ENCODE peak calls at places on chromosomes 2 and 18, in ten cellular contexts. One of them, this sample, is unnamed.

GRCh38 chr18:12059334-12060181 is 34.1 kb upstream of the ANKRD62 start:
- DNase-seq in activated CD8-positive, alpha-beta T cell treated with anti-CD3 and anti-CD28 coated beads for 36 hours: no peak
- DNase-seq in substantia nigra: no peak
- DNase-seq in NCI-H69: no peak
- DNase-seq in sciatic nerve: no peak
- DNase-seq in mesenchymal stem cell: no peak
- DNase-seq in activated effector memory CD4-positive, alpha-beta T cell treated with Interleukin-2 at 50 U/mL for 16 hours: no peak
- DNase-seq in activated CD8-positive, alpha-beta memory T cell treated with anti-CD3 and anti-CD28 coated beads, Interleukin-2, amount 50 U/mL, for 48 hours: no peak
- DNase-seq in ACHN: no peak
- DNase-seq in stimulated activated naive CD4-positive, alpha-beta T cell: no peak
- DNase-seq in this sample: no peak

GRCh38 chr2:174778479-174778962 is 14.2 kb upstream of the CHRNA1 start:
- DNase-seq in mesenchymal stem cell: peak
- DNase-seq in NCI-H69: no peak
- DNase-seq in ACHN: no peak
- DNase-seq in activated CD8-positive, alpha-beta T cell treated with anti-CD3 and anti-CD28 coated beads for 36 hours: peak
- DNase-seq in stimulated activated naive CD4-positive, alpha-beta T cell: peak
- DNase-seq in activated effector memory CD4-positive, alpha-beta T cell treated with Interleukin-2 at 50 U/mL for 16 hours: peak
- DNase-seq in sciatic nerve: no peak
- DNase-seq in activated CD8-positive, alpha-beta memory T cell treated with anti-CD3 and anti-CD28 coated beads, Interleukin-2, amount 50 U/mL, for 48 hours: peak
- DNase-seq in substantia nigra: no peak
- DNase-seq in this sample: no peak

GRCh38 chr18:808502-808901 is 3.5 kb downstream of the YES1 start:
- DNase-seq in stimulated activated naive CD4-positive, alpha-beta T cell: no peak
- DNase-seq in activated effector memory CD4-positive, alpha-beta T cell treated with Interleukin-2 at 50 U/mL for 16 hours: no peak
- DNase-seq in substantia nigra: no peak
- DNase-seq in activated CD8-positive, alpha-beta T cell treated with anti-CD3 and anti-CD28 coated beads for 36 hours: no peak
- DNase-seq in mesenchymal stem cell: no peak
- DNase-seq in NCI-H69: no peak
- DNase-seq in sciatic nerve: no peak
- DNase-seq in ACHN: no peak
- DNase-seq in activated CD8-positive, alpha-beta memory T cell treated with anti-CD3 and anti-CD28 coated beads, Interleukin-2, amount 50 U/mL, for 48 hours: no peak
- DNase-seq in this sample: no peak

GRCh38 chr18:8806798-8807501 is 101.6 kb downstream of the MTCL1 start:
- DNase-seq in ACHN: no peak
- DNase-seq in substantia nigra: no peak
- DNase-seq in NCI-H69: no peak
- DNase-seq in activated CD8-positive, alpha-beta T cell treated with anti-CD3 and anti-CD28 coated beads for 36 hours: no peak
- DNase-seq in mesenchymal stem cell: no peak
- DNase-seq in sciatic nerve: no peak
- DNase-seq in activated CD8-positive, alpha-beta memory T cell treated with anti-CD3 and anti-CD28 coated beads, Interleukin-2, amount 50 U/mL, for 48 hours: no peak
- DNase-seq in stimulated activated naive CD4-positive, alpha-beta T cell: no peak
- DNase-seq in activated effector memory CD4-positive, alpha-beta T cell treated with Interleukin-2 at 50 U/mL for 16 hours: no peak
- DNase-seq in this sample: no peak

GRCh38 chr2:8803658-8804379 is 33.6 kb downstream of the KIDINS220 start:
- DNase-seq in NCI-H69: peak
- DNase-seq in mesenchymal stem cell: peak
- DNase-seq in activated effector memory CD4-positive, alpha-beta T cell treated with Interleukin-2 at 50 U/mL for 16 hours: no peak
- DNase-seq in substantia nigra: no peak
- DNase-seq in sciatic nerve: no peak
- DNase-seq in stimulated activated naive CD4-positive, alpha-beta T cell: no peak
- DNase-seq in activated CD8-positive, alpha-beta T cell treated with anti-CD3 and anti-CD28 coated beads for 36 hours: peak
- DNase-seq in activated CD8-positive, alpha-beta memory T cell treated with anti-CD3 and anti-CD28 coated beads, Interleukin-2, amount 50 U/mL, for 48 hours: peak
- DNase-seq in ACHN: peak
- DNase-seq in this sample: no peak

GRCh38 chr2:53508667-53509066 is 258.9 kb upstream of the CHAC2 start:
- DNase-seq in ACHN: no peak
- DNase-seq in NCI-H69: peak
- DNase-seq in activated CD8-positive, alpha-beta memory T cell treated with anti-CD3 and anti-CD28 coated beads, Interleukin-2, amount 50 U/mL, for 48 hours: no peak
- DNase-seq in activated effector memory CD4-positive, alpha-beta T cell treated with Interleukin-2 at 50 U/mL for 16 hours: no peak
- DNase-seq in substantia nigra: no peak
- DNase-seq in mesenchymal stem cell: no peak
- DNase-seq in stimulated activated naive CD4-positive, alpha-beta T cell: no peak
- DNase-seq in sciatic nerve: no peak
- DNase-seq in activated CD8-positive, alpha-beta T cell treated with anti-CD3 and anti-CD28 coated beads for 36 hours: no peak
- DNase-seq in this sample: no peak

GRCh38 chr18:50917021-50917420 is 38.1 kb downstream of the ME2 start:
- DNase-seq in sciatic nerve: no peak
- DNase-seq in activated CD8-positive, alpha-beta T cell treated with anti-CD3 and anti-CD28 coated beads for 36 hours: no peak
- DNase-seq in mesenchymal stem cell: no peak
- DNase-seq in stimulated activated naive CD4-positive, alpha-beta T cell: no peak
- DNase-seq in activated effector memory CD4-positive, alpha-beta T cell treated with Interleukin-2 at 50 U/mL for 16 hours: no peak
- DNase-seq in ACHN: no peak
- DNase-seq in substantia nigra: no peak
- DNase-seq in activated CD8-positive, alpha-beta memory T cell treated with anti-CD3 and anti-CD28 coated beads, Interleukin-2, amount 50 U/mL, for 48 hours: no peak
- DNase-seq in NCI-H69: no peak
- DNase-seq in this sample: no peak

GRCh38 chr2:239518286-239519080 is 117.7 kb upstream of the HDAC4 start:
- DNase-seq in sciatic nerve: no peak
- DNase-seq in substantia nigra: no peak
- DNase-seq in activated CD8-positive, alpha-beta T cell treated with anti-CD3 and anti-CD28 coated beads for 36 hours: no peak
- DNase-seq in stimulated activated naive CD4-positive, alpha-beta T cell: no peak
- DNase-seq in ACHN: no peak
- DNase-seq in activated CD8-positive, alpha-beta memory T cell treated with anti-CD3 and anti-CD28 coated beads, Interleukin-2, amount 50 U/mL, for 48 hours: no peak
- DNase-seq in activated effector memory CD4-positive, alpha-beta T cell treated with Interleukin-2 at 50 U/mL for 16 hours: no peak
- DNase-seq in NCI-H69: no peak
- DNase-seq in mesenchymal stem cell: no peak
- DNase-seq in this sample: no peak

GRCh38 chr18:12750076-12750707 is 47.4 kb downstream of the PSMG2 start:
- DNase-seq in sciatic nerve: peak
- DNase-seq in activated effector memory CD4-positive, alpha-beta T cell treated with Interleukin-2 at 50 U/mL for 16 hours: no peak
- DNase-seq in mesenchymal stem cell: no peak
- DNase-seq in substantia nigra: no peak
- DNase-seq in stimulated activated naive CD4-positive, alpha-beta T cell: peak
- DNase-seq in NCI-H69: no peak
- DNase-seq in activated CD8-positive, alpha-beta memory T cell treated with anti-CD3 and anti-CD28 coated beads, Interleukin-2, amount 50 U/mL, for 48 hours: no peak
- DNase-seq in activated CD8-positive, alpha-beta T cell treated with anti-CD3 and anti-CD28 coated beads for 36 hours: peak
- DNase-seq in ACHN: no peak
- DNase-seq in this sample: no peak

GRCh38 chr2:117832905-117833613 is 18.6 kb downstream of the DDX18 start:
- DNase-seq in stimulated activated naive CD4-positive, alpha-beta T cell: no peak
- DNase-seq in activated CD8-positive, alpha-beta T cell treated with anti-CD3 and anti-CD28 coated beads for 36 hours: peak
- DNase-seq in sciatic nerve: no peak
- DNase-seq in mesenchymal stem cell: peak
- DNase-seq in activated effector memory CD4-positive, alpha-beta T cell treated with Interleukin-2 at 50 U/mL for 16 hours: no peak
- DNase-seq in substantia nigra: no peak
- DNase-seq in NCI-H69: no peak
- DNase-seq in ACHN: peak
- DNase-seq in activated CD8-positive, alpha-beta memory T cell treated with anti-CD3 and anti-CD28 coated beads, Interleukin-2, amount 50 U/mL, for 48 hours: no peak
- DNase-seq in this sample: no peak

GRCh38 chr2:179222076-179222475 is 42.6 kb downstream of the SESTD1 start:
- DNase-seq in sciatic nerve: no peak
- DNase-seq in mesenchymal stem cell: no peak
- DNase-seq in substantia nigra: no peak
- DNase-seq in activated CD8-positive, alpha-beta memory T cell treated with anti-CD3 and anti-CD28 coated beads, Interleukin-2, amount 50 U/mL, for 48 hours: no peak
- DNase-seq in activated CD8-positive, alpha-beta T cell treated with anti-CD3 and anti-CD28 coated beads for 36 hours: no peak
- DNase-seq in stimulated activated naive CD4-positive, alpha-beta T cell: no peak
- DNase-seq in ACHN: no peak
- DNase-seq in NCI-H69: no peak
- DNase-seq in activated effector memory CD4-positive, alpha-beta T cell treated with Interleukin-2 at 50 U/mL for 16 hours: no peak
- DNase-seq in this sample: no peak

GRCh38 chr2:148528356-148529064 is 116.0 kb upstream of the EPC2 start:
- DNase-seq in sciatic nerve: no peak
- DNase-seq in activated CD8-positive, alpha-beta T cell treated with anti-CD3 and anti-CD28 coated beads for 36 hours: no peak
- DNase-seq in stimulated activated naive CD4-positive, alpha-beta T cell: peak
- DNase-seq in NCI-H69: no peak
- DNase-seq in mesenchymal stem cell: no peak
- DNase-seq in activated effector memory CD4-positive, alpha-beta T cell treated with Interleukin-2 at 50 U/mL for 16 hours: no peak
- DNase-seq in activated CD8-positive, alpha-beta memory T cell treated with anti-CD3 and anti-CD28 coated beads, Interleukin-2, amount 50 U/mL, for 48 hours: no peak
- DNase-seq in substantia nigra: no peak
- DNase-seq in ACHN: no peak
- DNase-seq in this sample: no peak

GRCh38 chr2:150607471-150607870 is 120.0 kb upstream of the RND3 start:
- DNase-seq in activated CD8-positive, alpha-beta memory T cell treated with anti-CD3 and anti-CD28 coated beads, Interleukin-2, amount 50 U/mL, for 48 hours: no peak
- DNase-seq in activated effector memory CD4-positive, alpha-beta T cell treated with Interleukin-2 at 50 U/mL for 16 hours: no peak
- DNase-seq in NCI-H69: no peak
- DNase-seq in sciatic nerve: no peak
- DNase-seq in ACHN: no peak
- DNase-seq in substantia nigra: no peak
- DNase-seq in mesenchymal stem cell: peak
- DNase-seq in activated CD8-positive, alpha-beta T cell treated with anti-CD3 and anti-CD28 coated beads for 36 hours: no peak
- DNase-seq in stimulated activated naive CD4-positive, alpha-beta T cell: no peak
- DNase-seq in this sample: no peak

GRCh38 chr18:22169011-22169888 is at the start of gene GATA6:
- DNase-seq in stimulated activated naive CD4-positive, alpha-beta T cell: no peak
- DNase-seq in sciatic nerve: peak
- DNase-seq in ACHN: peak
- DNase-seq in activated CD8-positive, alpha-beta T cell treated with anti-CD3 and anti-CD28 coated beads for 36 hours: peak
- DNase-seq in NCI-H69: peak
- DNase-seq in activated effector memory CD4-positive, alpha-beta T cell treated with Interleukin-2 at 50 U/mL for 16 hours: no peak
- DNase-seq in mesenchymal stem cell: peak
- DNase-seq in substantia nigra: no peak
- DNase-seq in activated CD8-positive, alpha-beta memory T cell treated with anti-CD3 and anti-CD28 coated beads, Interleukin-2, amount 50 U/mL, for 48 hours: peak
- DNase-seq in this sample: no peak

GRCh38 chr2:190999949-191000665 is 13.9 kb downstream of the STAT1 start:
- DNase-seq in stimulated activated naive CD4-positive, alpha-beta T cell: no peak
- DNase-seq in substantia nigra: no peak
- DNase-seq in activated effector memory CD4-positive, alpha-beta T cell treated with Interleukin-2 at 50 U/mL for 16 hours: no peak
- DNase-seq in NCI-H69: no peak
- DNase-seq in activated CD8-positive, alpha-beta T cell treated with anti-CD3 and anti-CD28 coated beads for 36 hours: no peak
- DNase-seq in ACHN: no peak
- DNase-seq in sciatic nerve: no peak
- DNase-seq in activated CD8-positive, alpha-beta memory T cell treated with anti-CD3 and anti-CD28 coated beads, Interleukin-2, amount 50 U/mL, for 48 hours: no peak
- DNase-seq in mesenchymal stem cell: no peak
- DNase-seq in this sample: no peak

GRCh38 chr2:160156084-160156483 is 44.0 kb downstream of the ITGB6 start:
- DNase-seq in substantia nigra: no peak
- DNase-seq in sciatic nerve: no peak
- DNase-seq in mesenchymal stem cell: no peak
- DNase-seq in ACHN: no peak
- DNase-seq in NCI-H69: no peak
- DNase-seq in activated CD8-positive, alpha-beta memory T cell treated with anti-CD3 and anti-CD28 coated beads, Interleukin-2, amount 50 U/mL, for 48 hours: no peak
- DNase-seq in stimulated activated naive CD4-positive, alpha-beta T cell: no peak
- DNase-seq in activated effector memory CD4-positive, alpha-beta T cell treated with Interleukin-2 at 50 U/mL for 16 hours: no peak
- DNase-seq in activated CD8-positive, alpha-beta T cell treated with anti-CD3 and anti-CD28 coated beads for 36 hours: no peak
- DNase-seq in this sample: no peak

GRCh38 chr2:64478502-64479230 is 24.7 kb downstream of the LGALSL start:
- DNase-seq in activated effector memory CD4-positive, alpha-beta T cell treated with Interleukin-2 at 50 U/mL for 16 hours: no peak
- DNase-seq in ACHN: no peak
- DNase-seq in sciatic nerve: no peak
- DNase-seq in stimulated activated naive CD4-positive, alpha-beta T cell: no peak
- DNase-seq in NCI-H69: peak
- DNase-seq in activated CD8-positive, alpha-beta memory T cell treated with anti-CD3 and anti-CD28 coated beads, Interleukin-2, amount 50 U/mL, for 48 hours: no peak
- DNase-seq in activated CD8-positive, alpha-beta T cell treated with anti-CD3 and anti-CD28 coated beads for 36 hours: peak
- DNase-seq in substantia nigra: no peak
- DNase-seq in mesenchymal stem cell: no peak
- DNase-seq in this sample: no peak

GRCh38 chr2:30245364-30245763 is 14.0 kb downstream of the LBH start:
- DNase-seq in sciatic nerve: no peak
- DNase-seq in activated effector memory CD4-positive, alpha-beta T cell treated with Interleukin-2 at 50 U/mL for 16 hours: no peak
- DNase-seq in ACHN: no peak
- DNase-seq in NCI-H69: no peak
- DNase-seq in activated CD8-positive, alpha-beta memory T cell treated with anti-CD3 and anti-CD28 coated beads, Interleukin-2, amount 50 U/mL, for 48 hours: no peak
- DNase-seq in substantia nigra: no peak
- DNase-seq in activated CD8-positive, alpha-beta T cell treated with anti-CD3 and anti-CD28 coated beads for 36 hours: no peak
- DNase-seq in mesenchymal stem cell: no peak
- DNase-seq in stimulated activated naive CD4-positive, alpha-beta T cell: no peak
- DNase-seq in this sample: no peak

GRCh38 chr2:222309361-222309760 is 10.6 kb upstream of the PAX3 start:
- DNase-seq in substantia nigra: no peak
- DNase-seq in ACHN: no peak
- DNase-seq in activated CD8-positive, alpha-beta memory T cell treated with anti-CD3 and anti-CD28 coated beads, Interleukin-2, amount 50 U/mL, for 48 hours: no peak
- DNase-seq in NCI-H69: no peak
- DNase-seq in mesenchymal stem cell: no peak
- DNase-seq in activated CD8-positive, alpha-beta T cell treated with anti-CD3 and anti-CD28 coated beads for 36 hours: no peak
- DNase-seq in activated effector memory CD4-positive, alpha-beta T cell treated with Interleukin-2 at 50 U/mL for 16 hours: no peak
- DNase-seq in stimulated activated naive CD4-positive, alpha-beta T cell: no peak
- DNase-seq in sciatic nerve: no peak
- DNase-seq in this sample: no peak

GRCh38 chr2:9251154-9252001 is 44.8 kb downstream of the ASAP2 start:
- DNase-seq in activated CD8-positive, alpha-beta T cell treated with anti-CD3 and anti-CD28 coated beads for 36 hours: no peak
- DNase-seq in substantia nigra: no peak
- DNase-seq in NCI-H69: no peak
- DNase-seq in activated CD8-positive, alpha-beta memory T cell treated with anti-CD3 and anti-CD28 coated beads, Interleukin-2, amount 50 U/mL, for 48 hours: no peak
- DNase-seq in stimulated activated naive CD4-positive, alpha-beta T cell: no peak
- DNase-seq in sciatic nerve: no peak
- DNase-seq in mesenchymal stem cell: peak
- DNase-seq in activated effector memory CD4-positive, alpha-beta T cell treated with Interleukin-2 at 50 U/mL for 16 hours: no peak
- DNase-seq in ACHN: peak
- DNase-seq in this sample: no peak

GRCh38 chr2:120398051-120398960 is 52.4 kb downstream of the INHBB start:
- DNase-seq in stimulated activated naive CD4-positive, alpha-beta T cell: no peak
- DNase-seq in NCI-H69: no peak
- DNase-seq in ACHN: no peak
- DNase-seq in substantia nigra: no peak
- DNase-seq in mesenchymal stem cell: peak
- DNase-seq in sciatic nerve: peak
- DNase-seq in activated CD8-positive, alpha-beta memory T cell treated with anti-CD3 and anti-CD28 coated beads, Interleukin-2, amount 50 U/mL, for 48 hours: peak
- DNase-seq in activated effector memory CD4-positive, alpha-beta T cell treated with Interleukin-2 at 50 U/mL for 16 hours: no peak
- DNase-seq in activated CD8-positive, alpha-beta T cell treated with anti-CD3 and anti-CD28 coated beads for 36 hours: no peak
- DNase-seq in this sample: peak

GRCh38 chr2:112644155-112644932 is 1.4 kb upstream of the SLC20A1 start:
- DNase-seq in activated CD8-positive, alpha-beta memory T cell treated with anti-CD3 and anti-CD28 coated beads, Interleukin-2, amount 50 U/mL, for 48 hours: no peak
- DNase-seq in activated effector memory CD4-positive, alpha-beta T cell treated with Interleukin-2 at 50 U/mL for 16 hours: no peak
- DNase-seq in ACHN: peak
- DNase-seq in NCI-H69: no peak
- DNase-seq in activated CD8-positive, alpha-beta T cell treated with anti-CD3 and anti-CD28 coated beads for 36 hours: no peak
- DNase-seq in mesenchymal stem cell: no peak
- DNase-seq in sciatic nerve: no peak
- DNase-seq in stimulated activated naive CD4-positive, alpha-beta T cell: no peak
- DNase-seq in substantia nigra: no peak
- DNase-seq in this sample: no peak

GRCh38 chr2:70305531-70305930 is 3.7 kb upstream of the FAM136A start:
- DNase-seq in sciatic nerve: no peak
- DNase-seq in activated CD8-positive, alpha-beta T cell treated with anti-CD3 and anti-CD28 coated beads for 36 hours: no peak
- DNase-seq in ACHN: no peak
- DNase-seq in activated CD8-positive, alpha-beta memory T cell treated with anti-CD3 and anti-CD28 coated beads, Interleukin-2, amount 50 U/mL, for 48 hours: peak
- DNase-seq in stimulated activated naive CD4-positive, alpha-beta T cell: no peak
- DNase-seq in substantia nigra: no peak
- DNase-seq in mesenchymal stem cell: no peak
- DNase-seq in NCI-H69: no peak
- DNase-seq in activated effector memory CD4-positive, alpha-beta T cell treated with Interleukin-2 at 50 U/mL for 16 hours: no peak
- DNase-seq in this sample: peak

GRCh38 chr2:74489906-74490305 is 7.0 kb downstream of the TTC31 start:
- DNase-seq in mesenchymal stem cell: no peak
- DNase-seq in substantia nigra: no peak
- DNase-seq in sciatic nerve: no peak
- DNase-seq in activated effector memory CD4-positive, alpha-beta T cell treated with Interleukin-2 at 50 U/mL for 16 hours: no peak
- DNase-seq in NCI-H69: no peak
- DNase-seq in activated CD8-positive, alpha-beta memory T cell treated with anti-CD3 and anti-CD28 coated beads, Interleukin-2, amount 50 U/mL, for 48 hours: no peak
- DNase-seq in stimulated activated naive CD4-positive, alpha-beta T cell: no peak
- DNase-seq in activated CD8-positive, alpha-beta T cell treated with anti-CD3 and anti-CD28 coated beads for 36 hours: no peak
- DNase-seq in ACHN: no peak
- DNase-seq in this sample: no peak

GRCh38 chr2:129035992-129036391 is 717.3 kb upstream of the HS6ST1 start:
- DNase-seq in mesenchymal stem cell: no peak
- DNase-seq in substantia nigra: no peak
- DNase-seq in sciatic nerve: no peak
- DNase-seq in activated effector memory CD4-positive, alpha-beta T cell treated with Interleukin-2 at 50 U/mL for 16 hours: no peak
- DNase-seq in ACHN: no peak
- DNase-seq in NCI-H69: no peak
- DNase-seq in activated CD8-positive, alpha-beta memory T cell treated with anti-CD3 and anti-CD28 coated beads, Interleukin-2, amount 50 U/mL, for 48 hours: no peak
- DNase-seq in stimulated activated naive CD4-positive, alpha-beta T cell: no peak
- DNase-seq in activated CD8-positive, alpha-beta T cell treated with anti-CD3 and anti-CD28 coated beads for 36 hours: no peak
- DNase-seq in this sample: no peak

GRCh38 chr2:68386362-68386761 is 21.3 kb downstream of the PLEK start:
- DNase-seq in activated effector memory CD4-positive, alpha-beta T cell treated with Interleukin-2 at 50 U/mL for 16 hours: no peak
- DNase-seq in mesenchymal stem cell: no peak
- DNase-seq in NCI-H69: no peak
- DNase-seq in ACHN: no peak
- DNase-seq in sciatic nerve: no peak
- DNase-seq in activated CD8-positive, alpha-beta T cell treated with anti-CD3 and anti-CD28 coated beads for 36 hours: no peak
- DNase-seq in activated CD8-positive, alpha-beta memory T cell treated with anti-CD3 and anti-CD28 coated beads, Interleukin-2, amount 50 U/mL, for 48 hours: no peak
- DNase-seq in stimulated activated naive CD4-positive, alpha-beta T cell: no peak
- DNase-seq in substantia nigra: no peak
- DNase-seq in this sample: no peak

GRCh38 chr18:48669991-48670750 is 131.3 kb downstream of the CTIF start:
- DNase-seq in ACHN: no peak
- DNase-seq in activated CD8-positive, alpha-beta memory T cell treated with anti-CD3 and anti-CD28 coated beads, Interleukin-2, amount 50 U/mL, for 48 hours: no peak
- DNase-seq in mesenchymal stem cell: no peak
- DNase-seq in NCI-H69: no peak
- DNase-seq in activated effector memory CD4-positive, alpha-beta T cell treated with Interleukin-2 at 50 U/mL for 16 hours: no peak
- DNase-seq in stimulated activated naive CD4-positive, alpha-beta T cell: no peak
- DNase-seq in sciatic nerve: no peak
- DNase-seq in substantia nigra: no peak
- DNase-seq in activated CD8-positive, alpha-beta T cell treated with anti-CD3 and anti-CD28 coated beads for 36 hours: no peak
- DNase-seq in this sample: peak

GRCh38 chr2:9102861-9103662 is 99.6 kb upstream of the MBOAT2 start:
- DNase-seq in substantia nigra: no peak
- DNase-seq in mesenchymal stem cell: peak
- DNase-seq in activated CD8-positive, alpha-beta T cell treated with anti-CD3 and anti-CD28 coated beads for 36 hours: no peak
- DNase-seq in activated CD8-positive, alpha-beta memory T cell treated with anti-CD3 and anti-CD28 coated beads, Interleukin-2, amount 50 U/mL, for 48 hours: peak
- DNase-seq in sciatic nerve: no peak
- DNase-seq in activated effector memory CD4-positive, alpha-beta T cell treated with Interleukin-2 at 50 U/mL for 16 hours: no peak
- DNase-seq in ACHN: no peak
- DNase-seq in NCI-H69: no peak
- DNase-seq in stimulated activated naive CD4-positive, alpha-beta T cell: no peak
- DNase-seq in this sample: no peak

This sample was measured in mesenteric fat pad.